ENCODE peak calls at places on chromosomes 7 and 10, in five cellular contexts. G, M, X, Z and B are unnamed samples.

GRCh38 chr10:103752680-103753248 is 102.6 kb downstream of the SH3PXD2A start:
- DNase-seq in G (no peak), M (peak), X (no peak), Z (no peak), B (no peak)

GRCh38 chr7:132347129-132347528 is 229.1 kb downstream of the PLXNA4 start:
- DNase-seq in G (no peak), M (no peak), X (no peak), Z (no peak), B (no peak)

GRCh38 chr7:153444591-153444990 is 607.6 kb upstream of the DPP6 start:
- DNase-seq in G (no peak), M (no peak), X (no peak), Z (no peak), B (no peak)

GRCh38 chr7:39133088-39133487 is 155.4 kb downstream of the POU6F2 start:
- DNase-seq in G (no peak), M (no peak), X (no peak), Z (no peak), B (no peak)

GRCh38 chr7:159115601-159116501 is 28.8 kb downstream of the VIPR2 start:
- DNase-seq in G (no peak), M (no peak), X (no peak), Z (no peak), B (no peak)

GRCh38 chr10:13788701-13789447 is 202.1 kb downstream of the PRPF18 start:
- DNase-seq in G (peak), M (no peak), X (no peak), Z (no peak), B (peak)

GRCh38 chr7:156777364-156778069 is 115.5 kb downstream of the LMBR1 start:
- DNase-seq in G (peak), M (no peak), X (peak), Z (no peak), B (peak)

GRCh38 chr10:78856421-78856820 is 212.3 kb upstream of the ZMIZ1 start:
- DNase-seq in G (no peak), M (no peak), X (no peak), Z (no peak), B (no peak)

GRCh38 chr10:88897019-88897853 is 17.2 kb downstream of the STAMBPL1 start:
- DNase-seq in G (no peak), M (peak), X (peak), Z (no peak), B (no peak)

GRCh38 chr10:95377950-95378349 is 87.1 kb upstream of the PDLIM1 start:
- DNase-seq in G (no peak), M (no peak), X (no peak), Z (no peak), B (no peak)